ENCODE peak calls at places on chromosomes 7 and 10, in nine cellular contexts. S is stomach, T is fibroblast of lung, I is breast epithelium, X is tibial artery, R is psoas muscle, B is ascending aorta, Z is left ventricle myocardium inferior, O is heart left ventricle. K is an unnamed sample.

GRCh38 chr7:90988523-90988922 is 275.7 kb upstream of the FZD1 start:
- DNase-seq in S (no peak), T (no peak), I (no peak), X (no peak), R (no peak), B (no peak), Z (no peak), O (no peak), K (no peak)

GRCh38 chr10:113407218-113407617 is 145.6 kb upstream of the HABP2 start:
- DNase-seq in S (no peak), T (no peak), I (no peak), X (no peak), R (no peak), B (no peak), Z (no peak), O (no peak), K (no peak)

GRCh38 chr7:106032295-106032694 is 69.2 kb downstream of the CDHR3 start:
- DNase-seq in S (no peak), T (no peak), I (no peak), X (no peak), R (no peak), B (no peak), Z (no peak), O (no peak), K (no peak)

GRCh38 chr10:76942556-76943416 is 694.8 kb downstream of the KCNMA1 start:
- DNase-seq in S (no peak), T (no peak), I (no peak), X (no peak), R (no peak), B (no peak), Z (no peak), O (no peak), K (no peak)

GRCh38 chr10:19945275-19945674 is 129.0 kb downstream of the PLXDC2 start:
- DNase-seq in S (no peak), T (peak), I (peak), X (peak), R (peak), B (peak), Z (peak), O (peak), K (no peak)

GRCh38 chr7:138924551-138925225 is 56.5 kb downstream of the KIAA1549 start:
- DNase-seq in S (no peak), T (no peak), I (no peak), X (no peak), R (no peak), B (no peak), Z (no peak), O (no peak), K (peak)

GRCh38 chr7:128307066-128307465 is 36.6 kb downstream of the RBM28 start:
- DNase-seq in S (no peak), T (no peak), I (no peak), X (no peak), R (no peak), B (no peak), Z (no peak), O (no peak), K (no peak)

GRCh38 chr7:65509368-65510186 is 135.9 kb downstream of the ZNF92 start:
- DNase-seq in S (peak), T (no peak), I (no peak), X (no peak), R (peak), B (no peak), Z (peak), O (peak), K (no peak)

GRCh38 chr10:17278607-17279240 is 50.7 kb downstream of the VIM start:
- DNase-seq in S (no peak), T (no peak), I (no peak), X (no peak), R (no peak), B (no peak), Z (no peak), O (no peak), K (no peak)

GRCh38 chr10:69106900-69107511 is 17.0 kb upstream of the VPS26A start:
- DNase-seq in S (no peak), T (no peak), I (no peak), X (no peak), R (no peak), B (no peak), Z (no peak), O (no peak), K (no peak)

GRCh38 chr7:26900283-26900682 is 35.9 kb upstream of the SKAP2 start:
- DNase-seq in S (no peak), T (no peak), I (no peak), X (no peak), R (no peak), B (no peak), Z (no peak), O (no peak), K (no peak)

GRCh38 chr7:131109011-131109756 is 218.5 kb upstream of the MKLN1 start:
- DNase-seq in S (no peak), T (peak), I (no peak), X (no peak), R (no peak), B (no peak), Z (no peak), O (no peak), K (no peak)

GRCh38 chr10:102230861-102231356 is 4.8 kb downstream of the ELOVL3 start:
- DNase-seq in S (peak), T (no peak), I (no peak), X (no peak), R (peak), B (no peak), Z (peak), O (no peak), K (peak)

GRCh38 chr7:23426876-23427275 is 43.4 kb downstream of the IGF2BP3 start:
- DNase-seq in S (no peak), T (no peak), I (no peak), X (no peak), R (no peak), B (no peak), Z (no peak), O (no peak), K (no peak)

GRCh38 chr7:137337902-137338301 is 5.6 kb downstream of the PTN start:
- DNase-seq in S (no peak), T (no peak), I (no peak), X (no peak), R (no peak), B (no peak), Z (no peak), O (no peak), K (no peak)

GRCh38 chr10:86250399-86250798 is 116.2 kb downstream of the GRID1 start:
- DNase-seq in S (no peak), T (no peak), I (no peak), X (no peak), R (no peak), B (no peak), Z (no peak), O (no peak), K (no peak)

GRCh38 chr7:5406957-5407930 is 16.4 kb downstream of the TNRC18 start:
- DNase-seq in S (no peak), T (no peak), I (no peak), X (no peak), R (no peak), B (no peak), Z (no peak), O (no peak), K (no peak)

GRCh38 chr10:121449457-121450045 is 148.7 kb downstream of the FGFR2 start:
- DNase-seq in S (no peak), T (no peak), I (no peak), X (no peak), R (no peak), B (no peak), Z (no peak), O (no peak), K (no peak)

GRCh38 chr7:105496501-105496900 is 25.6 kb downstream of the PUS7 start:
- DNase-seq in S (no peak), T (peak), I (no peak), X (no peak), R (no peak), B (no peak), Z (no peak), O (no peak), K (no peak)

GRCh38 chr10:85925201-85925750 is 441.3 kb downstream of the GRID1 start:
- DNase-seq in S (no peak), T (no peak), I (no peak), X (no peak), R (no peak), B (no peak), Z (no peak), O (no peak), K (no peak)

GRCh38 chr10:17181751-17182150 is 19.7 kb downstream of the TRDMT1 start:
- DNase-seq in S (no peak), T (no peak), I (no peak), X (no peak), R (no peak), B (no peak), Z (no peak), O (no peak), K (no peak)

GRCh38 chr10:115772606-115773005 is 500.4 kb downstream of the GFRA1 start:
- DNase-seq in S (no peak), T (peak), I (no peak), X (no peak), R (no peak), B (no peak), Z (no peak), O (no peak), K (no peak)

GRCh38 chr7:119594956-119595355 is 678.0 kb upstream of the KCND2 start:
- DNase-seq in S (no peak), T (no peak), I (no peak), X (no peak), R (no peak), B (no peak), Z (no peak), O (no peak), K (no peak)

GRCh38 chr10:65419629-65420028 is 1506.2 kb upstream of the LRRTM3 start:
- DNase-seq in S (no peak), T (no peak), I (no peak), X (no peak), R (no peak), B (no peak), Z (no peak), O (no peak), K (no peak)

GRCh38 chr10:49631975-49632374 is 18.1 kb downstream of the CHAT start:
- DNase-seq in S (no peak), T (no peak), I (no peak), X (no peak), R (no peak), B (peak), Z (no peak), O (no peak), K (no peak)

GRCh38 chr10:79344502-79345195 is 2.6 kb upstream of the PPIF start:
- DNase-seq in S (peak), T (no peak), I (no peak), X (no peak), R (no peak), B (no peak), Z (no peak), O (no peak), K (no peak)

GRCh38 chr7:136877509-136877908 is 9.1 kb downstream of the CHRM2 start:
- DNase-seq in S (no peak), T (no peak), I (no peak), X (no peak), R (no peak), B (no peak), Z (no peak), O (no peak), K (no peak)

GRCh38 chr7:157013602-157014549 is 3.4 kb upstream of the MNX1 start:
- DNase-seq in S (no peak), T (no peak), I (no peak), X (no peak), R (no peak), B (no peak), Z (no peak), O (no peak), K (no peak)

GRCh38 chr10:49113741-49114141 is 1.6 kb downstream of the VSTM4 start:
- DNase-seq in S (no peak), T (no peak), I (no peak), X (no peak), R (no peak), B (no peak), Z (no peak), O (no peak), K (peak)

GRCh38 chr10:121596668-121597503 is 1.4 kb downstream of the FGFR2 start:
- DNase-seq in S (peak), T (no peak), I (peak), X (peak), R (no peak), B (peak), Z (no peak), O (no peak), K (no peak)

GRCh38 chr10:90862908-90863514 is 5.2 kb upstream of the HTR7 start:
- DNase-seq in S (no peak), T (peak), I (no peak), X (no peak), R (no peak), B (no peak), Z (no peak), O (no peak), K (no peak)

DNA sequence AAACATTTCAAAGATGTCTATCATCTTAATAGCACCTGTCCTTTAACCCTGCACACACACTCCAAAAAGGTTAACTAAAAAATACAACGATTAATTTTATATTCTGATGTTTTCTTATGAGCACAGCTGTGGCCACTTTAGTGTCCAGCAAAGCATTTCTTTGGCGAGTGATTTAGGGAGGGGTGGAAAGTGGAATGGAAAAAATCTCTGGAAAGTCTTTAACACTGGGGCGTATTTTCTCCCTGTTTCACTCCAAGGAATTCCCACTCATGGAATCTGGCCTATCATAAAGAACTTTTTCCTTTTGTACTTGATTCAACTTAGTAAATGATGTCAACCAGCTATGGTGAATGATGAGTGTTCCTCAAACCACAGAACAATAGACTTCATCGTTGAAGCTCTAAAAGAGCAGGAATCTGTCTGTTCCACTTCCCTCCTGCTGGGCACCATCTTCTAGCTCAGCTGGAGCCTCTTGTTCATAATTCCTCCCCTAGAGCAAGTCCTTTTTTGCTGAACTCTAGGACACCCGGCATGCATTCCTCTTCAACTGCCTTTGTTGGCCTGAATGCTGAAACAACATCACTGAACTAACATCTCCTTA is 66.4 kb downstream of the EPDR1 start:
- DNase-seq in S (no peak), T (no peak), I (no peak), X (no peak), R (no peak), B (no peak), Z (no peak), O (no peak), K (no peak)
- H3K27ac ChIP-seq in S (no peak), T (no peak), I (no peak), X (no peak), R (no peak), B (no peak), Z (no peak), O (no peak), K (no peak)

GRCh38 chr10:59823111-59823510 is 69.9 kb upstream of the MRLN start:
- DNase-seq in S (no peak), T (no peak), I (no peak), X (no peak), R (no peak), B (no peak), Z (no peak), O (no peak), K (no peak)
- TF ChIP-seq CTCF in S (no peak), T (no peak), I (no peak), X (no peak), R (no peak), B (no peak), Z (no peak), O (no peak), K (no peak)

GRCh38 chr7:100687740-100688592 is 6.1 kb downstream of the GIGYF1 start:
- DNase-seq in S (no peak), T (no peak), I (no peak), X (no peak), R (no peak), B (no peak), Z (no peak), O (no peak), K (no peak)
- H3K27ac ChIP-seq in S (no peak), T (no peak), I (peak), X (no peak), R (no peak), B (no peak), Z (no peak), O (no peak), K (peak)

GRCh38 chr10:44966816-44967509 is 7.4 kb downstream of the RASSF4 start:
- DNase-seq in S (no peak), T (no peak), I (no peak), X (no peak), R (no peak), B (peak), Z (no peak), O (no peak), K (no peak)
- TF ChIP-seq CTCF in S (no peak), T (peak), I (no peak), X (peak), R (peak), B (no peak), Z (peak), O (no peak), K (no peak)

K was measured in coronary artery.